ENCODE peak calls at places on chromosomes 4 and X, in six cellular contexts. N, S, Z, A, T and E are unnamed samples.

GRCh38 chr4:174340714-174341113 is 57.0 kb downstream of the CEP44 start:
- DNase-seq in A (no peak), N (no peak), T (no peak), Z (no peak), S (no peak), E (no peak)

GRCh38 chr4:112509243-112510190 is 6.5 kb downstream of the NEUROG2 start:
- DNase-seq in S (no peak), N (no peak), A (no peak), Z (no peak), T (no peak), E (no peak)

GRCh38 chr4:2799971-2800690 is 7.2 kb downstream of the SH3BP2 start:
- DNase-seq in T (no peak), Z (peak; percentile 17), S (peak; percentile 21), N (peak; percentile 49), A (peak; percentile 74), E (peak; percentile 26)

GRCh38 chrX:64342811-64343210 is 52.4 kb downstream of the MTMR8 start:
- DNase-seq in A (no peak), T (no peak), Z (no peak), N (no peak), S (no peak), E (no peak)

GRCh38 chr4:46450556-46450955 is 60.6 kb upstream of the GABRA2 start:
- DNase-seq in Z (no peak), N (no peak), A (no peak), S (no peak), T (no peak), E (no peak)

GRCh38 chr4:20299515-20299914 is 47.8 kb downstream of the SLIT2 start:
- DNase-seq in S (no peak), Z (no peak), T (no peak), A (no peak), N (no peak), E (no peak)

GRCh38 chr4:96052827-96053226 is 212.9 kb downstream of the PDHA2 start:
- DNase-seq in Z (no peak), N (no peak), T (no peak), S (no peak), A (no peak), E (no peak)

GRCh38 chr4:162497564-162498167 is 333.9 kb upstream of the FSTL5 start:
- DNase-seq in S (no peak), Z (no peak), N (no peak), A (no peak), T (no peak), E (no peak)

GRCh38 chrX:69038826-69039225 is 126.4 kb downstream of the PJA1 start:
- DNase-seq in N (no peak), A (no peak), S (no peak), Z (no peak), T (no peak), E (no peak)

GRCh38 chr4:68917016-68917415 is 34.6 kb downstream of the UGT2A3 start:
- DNase-seq in A (no peak), N (no peak), T (no peak), Z (no peak), S (no peak), E (no peak)

GRCh38 chrX:14529288-14529989 is at the start of gene GLRA2:
- DNase-seq in T (no peak), A (no peak), Z (no peak), N (no peak), S (no peak), E (peak; percentile 21)

GRCh38 chrX:3663576-3664290 is 49.7 kb downstream of the PRKX start:
- DNase-seq in T (no peak), Z (no peak), A (no peak), N (no peak), S (no peak), E (peak; percentile 26)

GRCh38 chrX:114097411-114097810 is 486.5 kb upstream of the HTR2C start:
- DNase-seq in Z (no peak), A (no peak), N (no peak), S (no peak), T (no peak), E (no peak)

GRCh38 chr4:161936625-161937133 is 227.1 kb downstream of the FSTL5 start:
- DNase-seq in Z (no peak), A (no peak), N (no peak), S (no peak), T (no peak), E (no peak)

GRCh38 chrX:41963348-41963747 is 40.0 kb upstream of the CASK start:
- DNase-seq in A (no peak), S (no peak), N (no peak), Z (no peak), T (no peak), E (no peak)

GRCh38 chrX:50723006-50723405 is 91.0 kb downstream of the SHROOM4 start:
- DNase-seq in S (no peak), A (no peak), Z (no peak), T (no peak), N (no peak), E (no peak)

GRCh38 chrX:27565992-27566391 is 24.2 kb upstream of the DCAF8L2 start:
- DNase-seq in A (no peak), N (no peak), Z (no peak), T (no peak), S (peak; percentile 25), E (no peak)

GRCh38 chr4:151665022-151665421 is 95.8 kb downstream of the GATB start:
- DNase-seq in N (no peak), Z (no peak), T (no peak), A (no peak), S (no peak), E (no peak)

GRCh38 chr4:15117270-15117946 is 115.1 kb downstream of the CPEB2 start:
- DNase-seq in A (no peak), S (no peak), N (no peak), T (no peak), Z (no peak), E (no peak)

GRCh38 chr4:10694151-10694825 is 9.7 kb upstream of the CLNK start:
- DNase-seq in T (no peak), A (no peak), S (no peak), N (no peak), Z (no peak), E (no peak)

GRCh38 chr4:42965326-42965725 is 72.8 kb downstream of the GRXCR1 start:
- DNase-seq in S (no peak), Z (no peak), A (no peak), N (no peak), T (no peak), E (no peak)

GRCh38 chrX:9569875-9570274 is 105.0 kb downstream of the TBL1X start:
- DNase-seq in N (no peak), A (no peak), Z (no peak), S (no peak), T (no peak), E (no peak)

GRCh38 chr4:114597410-114598115 is 1.0 kb upstream of the UGT8 start:
- DNase-seq in N (peak; percentile 55), S (no peak), Z (no peak), A (no peak), T (no peak), E (no peak)

GRCh38 chr4:15352508-15352907 is 75.3 kb upstream of the C1QTNF7 start:
- DNase-seq in N (no peak), A (no peak), S (no peak), Z (no peak), T (no peak), E (no peak)

GRCh38 chr4:153222162-153222789 is 18.0 kb downstream of the TRIM2 start:
- DNase-seq in Z (peak; percentile 74), A (peak; percentile 78), S (peak; percentile 60), T (peak; percentile 70), N (peak; percentile 67), E (peak; percentile 81)

GRCh38 chrX:136210806-136211205 is 40.4 kb downstream of the MAP7D3 start:
- DNase-seq in N (no peak), S (no peak), T (no peak), Z (no peak), A (peak; percentile 62), E (no peak)

GRCh38 chrX:136210243-136210642 is 41.0 kb downstream of the MAP7D3 start:
- DNase-seq in N (no peak), Z (no peak), S (no peak), A (no peak), T (no peak), E (no peak)

GRCh38 chrX:136207546-136207945 is 43.7 kb downstream of the MAP7D3 start:
- DNase-seq in Z (no peak), S (no peak), N (no peak), T (no peak), A (no peak), E (no peak)

GRCh38 chrX:136209751-136210150 is 41.4 kb downstream of the MAP7D3 start:
- DNase-seq in S (no peak), A (no peak), Z (no peak), T (no peak), N (no peak), E (no peak)

GRCh38 chrX:136209016-136209738 is 42.0 kb downstream of the MAP7D3 start:
- DNase-seq in T (no peak), N (peak; percentile 63), S (peak; percentile 46), Z (peak; percentile 70), A (peak; percentile 72), E (peak; percentile 61)
- TF ChIP-seq POLR2A in T (no peak), N (no peak), S (no peak), Z (no peak), A (no peak), E (no peak)

DNA sequence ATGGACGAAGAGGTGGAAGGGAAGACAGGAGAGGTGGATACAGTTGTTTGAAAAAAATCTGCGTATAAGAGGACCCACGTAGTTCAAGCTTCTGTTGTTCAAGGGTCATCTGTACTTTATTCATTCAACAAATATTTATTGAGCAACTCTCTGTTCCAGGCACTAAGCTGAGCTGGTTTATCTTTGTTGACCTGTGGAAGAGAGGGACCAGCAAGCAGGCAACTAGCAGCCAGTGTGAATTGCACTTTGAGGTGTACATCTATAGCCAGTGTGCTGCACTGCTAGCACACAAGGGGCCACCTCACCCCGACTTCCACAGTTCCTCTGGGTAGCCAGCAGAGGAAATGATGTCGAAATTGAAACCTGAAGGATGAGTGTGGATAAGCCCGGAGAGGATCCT is 191.4 kb downstream of the SOWAHB start:
- DNase-seq in S (no peak), N (no peak), T (no peak), A (no peak), Z (no peak), E (no peak)
- H3K4me1 ChIP-seq in S (peaks cover 11% of the 10 kb centered on the region), N (no peaks in the 10 kb centered on the region), T (peaks cover 30% of the 10 kb centered on the region), A (peaks cover 22% of the 10 kb centered on the region), Z (no peaks in the 10 kb centered on the region), E (no peaks in the 10 kb centered on the region)

GRCh38 chr4:17812125-17812524 is 1.3 kb downstream of the NCAPG start:
- DNase-seq in Z (no peak), N (no peak), A (no peak), T (no peak), S (no peak), E (no peak)

GRCh38 chr4:17809667-17810066 is 890 bp downstream of the DCAF16 start:
- DNase-seq in A (no peak), S (no peak), N (no peak), T (no peak), Z (no peak), E (no peak)

GRCh38 chr4:17811078-17811603 is 362 bp downstream of the NCAPG start:
- DNase-seq in S (no peak), N (no peak), T (no peak), A (peak; percentile 64), Z (peak; percentile 23), E (peak; percentile 19)

GRCh38 chr4:17812801-17813200 is 2.0 kb downstream of the NCAPG start:
- DNase-seq in N (no peak), A (no peak), S (no peak), Z (no peak), T (no peak), E (no peak)

GRCh38 chr4:17810260-17811077 is at the start of the genes DCAF16 and NCAPG:
- DNase-seq in A (peak; percentile 100), T (peak; percentile 99), N (peak; percentile 99), S (peak; percentile 99), Z (peak; percentile 99), E (peak; percentile 100)
- TF ChIP-seq POLR2A in A (peak; percentile 86), T (peak; percentile 98), N (peak; percentile 91), S (peak; percentile 92), Z (peak; percentile 97), E (peak; percentile 93)

GRCh38 chrX:153968255-153968654 is 3.4 kb downstream of the HCFC1 start:
- DNase-seq in A (peak; percentile 59), Z (no peak), S (no peak), T (no peak), N (no peak), E (no peak)
- H3K4me1 ChIP-seq in A (peaks cover 42% of the 10 kb centered on the region), Z (no peaks in the 10 kb centered on the region), S (peaks cover 5% of the 10 kb centered on the region), T (no peaks in the 10 kb centered on the region), N (peaks cover 30% of the 10 kb centered on the region), E (peaks cover 44% of the 10 kb centered on the region)